ENCODE peak calls at places on chromosomes 5 and 9, in four cellular contexts. O is activated CD4-positive, alpha-beta T cell treated with anti-CD3 and anti-CD28 coated beads, Interleukin-2, amount 10 ng/mL, durations not matched to agents 7 days and 5 days; G is neural crest cell; X is cardiac muscle cell. J is an unnamed sample.

GRCh38 chr9:111634860-111635259 is 3.7 kb downstream of the DNAJC25 start:
- DNase-seq in X (no peak), G (no peak), O (no peak), J (no peak)

GRCh38 chr5:132774896-132775295 is 2.1 kb downstream of the SEPTIN8 start:
- DNase-seq in G (no peak), O (no peak), X (no peak), J (no peak)

GRCh38 chr5:14204011-14204670 is 61.0 kb downstream of the TRIO start:
- DNase-seq in X (no peak), O (no peak), G (no peak), J (no peak)

GRCh38 chr5:120152472-120152871 is 311.6 kb upstream of the PRR16 start:
- DNase-seq in G (no peak), X (no peak), O (no peak), J (no peak)

GRCh38 chr5:141743652-141744333 is 61.8 kb upstream of the ARAP3 start:
- DNase-seq in X (no peak), G (no peak), O (no peak), J (no peak)

GRCh38 chr9:130183133-130183762 is 11.0 kb downstream of the NCS1 start:
- DNase-seq in O (no peak), X (peak; percentile 76), G (no peak), J (no peak)

GRCh38 chr9:20512106-20512505 is 110.2 kb downstream of the MLLT3 start:
- DNase-seq in X (no peak), G (no peak), O (no peak), J (no peak)

GRCh38 chr9:2159521-2160417 is 144.6 kb downstream of the SMARCA2 start:
- DNase-seq in O (no peak), G (no peak), X (no peak), J (no peak)

GRCh38 chr9:134875376-134875775 is 5.2 kb upstream of the FCN2 start:
- DNase-seq in O (no peak), G (no peak), X (no peak), J (no peak)

GRCh38 chr9:5178126-5178805 is 7.2 kb downstream of the INSL6 start:
- DNase-seq in G (no peak), X (no peak), O (peak; percentile 59), J (no peak)

GRCh38 chr5:164002214-164002613 is 496.8 kb downstream of the MAT2B start:
- DNase-seq in X (no peak), O (no peak), G (no peak), J (no peak)

GRCh38 chr5:176319827-176320554 is 41.6 kb downstream of the KIAA1191 start:
- DNase-seq in O (no peak), X (peak; percentile 10), G (no peak), J (no peak)

GRCh38 chr5:148799737-148800527 is 26.5 kb upstream of the ADRB2 start:
- DNase-seq in O (no peak), G (no peak), X (no peak), J (no peak)

GRCh38 chr5:179763215-179763945 is 30.4 kb upstream of the LTC4S start:
- DNase-seq in G (peak; percentile 48), O (peak; percentile 64), X (peak; percentile 72), J (no peak)

GRCh38 chr5:16937023-16937379 is 913 bp upstream of the MYO10 start:
- DNase-seq in O (no peak), G (no peak), X (no peak), J (no peak)

GRCh38 chr5:1642621-1643061 is 118.9 kb upstream of the LPCAT1 start:
- DNase-seq in O (no peak), X (no peak), G (no peak), J (no peak)

GRCh38 chr9:123929177-123929869 is 603 bp downstream of the DENND1A start:
- DNase-seq in X (no peak), G (no peak), O (peak; percentile 36), J (no peak)

GRCh38 chr5:124206540-124206939 is 539.9 kb downstream of the ZNF608 start:
- DNase-seq in O (no peak), X (no peak), G (no peak), J (no peak)

GRCh38 chr5:79771387-79771786 is 81.8 kb downstream of the CMYA5 start:
- DNase-seq in G (no peak), O (no peak), X (no peak), J (no peak)

GRCh38 chr5:132012385-132013005 is 1.0 kb upstream of the ACSL6 start:
- DNase-seq in G (peak; percentile 66), O (peak; percentile 46), X (peak; percentile 91), J (no peak)

GRCh38 chr9:134294228-134295071 is 31.8 kb upstream of the RXRA start:
- DNase-seq in O (no peak), X (no peak), G (no peak), J (no peak)

GRCh38 chr5:177605078-177605477 is 5.1 kb downstream of the B4GALT7 start:
- DNase-seq in X (no peak), G (no peak), O (no peak), J (no peak)

GRCh38 chr5:149314571-149315111 is 30.7 kb upstream of the GRPEL2 start:
- DNase-seq in X (no peak), G (no peak), O (no peak), J (no peak)

GRCh38 chr9:9504869-9505268 is 1107.9 kb downstream of the PTPRD start:
- DNase-seq in O (no peak), G (no peak), X (no peak), J (no peak)

GRCh38 chr5:132181011-132181629 is 46.5 kb downstream of the P4HA2 start:
- DNase-seq in O (no peak), G (no peak), X (no peak), J (no peak)

GRCh38 chr5:62314431-62314830 is 8.4 kb downstream of the KIF2A start:
- DNase-seq in G (no peak), X (no peak), O (no peak), J (no peak)